ENCODE peak calls at places on chromosomes 5 and 9, in four cellular contexts. Y is HepG2, V is H1, W is K562. T is an unnamed sample.

GRCh38 chr5:53360811-53361210 is 119.6 kb upstream of the FST start:
- DNase-seq in Y (no peak), V (no peak), W (no peak), T (peak; percentile 41)

GRCh38 chr5:42617411-42617810 is 139.2 kb upstream of the CCDC152 start:
- DNase-seq in Y (no peak), V (no peak), W (no peak), T (no peak)

GRCh38 chr5:142977363-142978051 is 207.3 kb downstream of the ARHGAP26 start:
- DNase-seq in Y (no peak), V (no peak), W (no peak), T (no peak)

GRCh38 chr5:103620851-103621547 is 58.4 kb upstream of the NUDT12 start:
- DNase-seq in W (no peak), V (no peak), Y (no peak), T (no peak)

GRCh38 chr9:2726620-2727335 is 9.5 kb downstream of the KCNV2 start:
- DNase-seq in W (no peak), V (no peak), Y (no peak), T (no peak)

GRCh38 chr9:18585996-18586395 is 112.0 kb downstream of the ADAMTSL1 start:
- DNase-seq in W (no peak), Y (no peak), V (no peak), T (no peak)

GRCh38 chr9:114446036-114446435 is 58.3 kb upstream of the AKNA start:
- DNase-seq in W (no peak), Y (no peak), V (no peak), T (no peak)

GRCh38 chr5:79842006-79842881 is 148.8 kb downstream of the MTX3 start:
- DNase-seq in Y (no peak), W (no peak), V (no peak), T (no peak)

GRCh38 chr5:57445006-57445714 is 37.5 kb downstream of the ACTBL2 start:
- DNase-seq in V (no peak), W (no peak), Y (no peak), T (no peak)

GRCh38 chr9:36298566-36298965 is 40.3 kb upstream of the GNE start:
- DNase-seq in Y (no peak), V (no peak), W (no peak), T (no peak)

GRCh38 chr5:16531063-16531667 is 65.6 kb upstream of the ZNF622 start:
- DNase-seq in V (no peak), Y (no peak), W (no peak), T (no peak)

GRCh38 chr5:16529319-16529718 is 63.7 kb upstream of the ZNF622 start:
- DNase-seq in Y (no peak), V (no peak), W (no peak), T (no peak)

GRCh38 chr5:16534280-16534679 is 68.7 kb upstream of the ZNF622 start:
- DNase-seq in Y (no peak), W (no peak), V (no peak), T (no peak)

GRCh38 chr5:16528382-16528849 is 62.8 kb upstream of the ZNF622 start:
- DNase-seq in V (no peak), W (no peak), Y (no peak), T (no peak)
- TF ChIP-seq POLR2A in V (no peak), W (peak; percentile 83), Y (no peak), T (no peak)

DNA sequence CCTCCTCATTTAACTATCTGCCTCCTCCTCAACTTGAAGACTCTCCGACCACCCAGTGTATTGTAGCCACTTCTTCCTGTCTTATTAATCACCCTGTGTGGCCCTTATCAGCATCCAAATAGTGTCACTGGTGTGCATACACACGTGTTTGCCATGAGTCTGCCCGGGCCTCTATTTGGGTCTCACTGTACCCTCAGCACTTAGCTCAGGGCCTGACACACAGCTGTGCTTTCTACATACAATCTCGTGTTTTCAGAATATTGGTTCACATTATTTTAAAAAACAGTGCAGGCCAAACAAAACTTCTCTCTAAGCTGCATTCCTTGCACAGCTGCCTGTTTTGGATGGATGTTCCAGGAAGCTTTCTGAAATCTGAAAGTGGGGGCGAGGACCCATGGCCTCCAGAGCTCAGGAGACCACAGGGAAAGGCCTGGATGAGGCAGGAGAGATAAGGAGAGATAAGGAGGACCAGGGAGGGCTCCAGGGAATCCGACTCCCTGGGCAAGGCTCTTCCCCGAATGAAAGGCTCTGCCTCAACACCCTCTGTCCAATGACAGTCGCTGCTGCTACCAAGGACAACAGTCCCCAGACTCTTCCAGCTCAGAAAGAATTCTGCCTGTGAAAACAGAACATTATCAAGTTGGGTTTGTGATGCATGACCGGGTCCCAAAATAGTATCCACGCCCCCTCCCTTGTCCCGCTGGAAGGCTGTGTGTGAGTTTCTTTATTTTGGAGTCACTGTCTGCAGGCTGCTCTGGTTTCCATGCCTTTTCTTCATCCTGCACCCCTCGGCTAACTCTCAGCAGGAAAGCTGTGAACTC is 255.6 kb downstream of the NSG2 start:
- DNase-seq in W (no peak), Y (no peak), V (no peak), T (no peak)
- TF ChIP-seq PHF8 in W (no peak), Y (no peak), V (no peak), T (no peak)

DNA sequence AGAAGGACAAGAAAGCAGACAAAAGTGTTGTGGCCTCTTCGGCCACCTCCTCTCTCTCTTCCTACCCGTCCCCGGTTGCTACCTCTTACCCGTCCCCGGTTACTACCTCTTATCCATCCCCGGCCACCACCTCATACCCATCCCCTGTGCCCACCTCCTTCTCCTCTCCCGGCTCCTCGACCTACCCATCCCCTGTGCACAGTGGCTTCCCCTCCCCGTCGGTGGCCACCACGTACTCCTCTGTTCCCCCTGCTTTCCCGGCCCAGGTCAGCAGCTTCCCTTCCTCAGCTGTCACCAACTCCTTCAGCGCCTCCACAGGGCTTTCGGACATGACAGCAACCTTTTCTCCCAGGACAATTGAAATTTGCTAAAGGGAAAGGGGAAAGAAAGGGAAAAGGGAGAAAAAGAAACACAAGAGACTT is 2.4 kb downstream of the EGR1 start:
- DNase-seq in Y (no peak), V (no peak), W (no peak), T (no peak)
- TF ChIP-seq POLR2A in Y (peak; percentile 8), V (no peak), W (peak; percentile 96), T (no peak)

GRCh38 chr9:107294756-107295155 is 11.7 kb downstream of the RAD23B start:
- DNase-seq in Y (no peak), V (no peak), W (no peak), T (no peak)
- TF ChIP-seq PHF8 in Y (no peak), V (no peak), W (no peak), T (no peak)

GRCh38 chr5:151222054-151222768 is 1.7 kb downstream of the CCDC69 start:
- DNase-seq in V (no peak), Y (no peak), W (no peak), T (no peak)
- TF ChIP-seq POLR2A in V (no peak), Y (no peak), W (no peak), T (no peak)

DNA sequence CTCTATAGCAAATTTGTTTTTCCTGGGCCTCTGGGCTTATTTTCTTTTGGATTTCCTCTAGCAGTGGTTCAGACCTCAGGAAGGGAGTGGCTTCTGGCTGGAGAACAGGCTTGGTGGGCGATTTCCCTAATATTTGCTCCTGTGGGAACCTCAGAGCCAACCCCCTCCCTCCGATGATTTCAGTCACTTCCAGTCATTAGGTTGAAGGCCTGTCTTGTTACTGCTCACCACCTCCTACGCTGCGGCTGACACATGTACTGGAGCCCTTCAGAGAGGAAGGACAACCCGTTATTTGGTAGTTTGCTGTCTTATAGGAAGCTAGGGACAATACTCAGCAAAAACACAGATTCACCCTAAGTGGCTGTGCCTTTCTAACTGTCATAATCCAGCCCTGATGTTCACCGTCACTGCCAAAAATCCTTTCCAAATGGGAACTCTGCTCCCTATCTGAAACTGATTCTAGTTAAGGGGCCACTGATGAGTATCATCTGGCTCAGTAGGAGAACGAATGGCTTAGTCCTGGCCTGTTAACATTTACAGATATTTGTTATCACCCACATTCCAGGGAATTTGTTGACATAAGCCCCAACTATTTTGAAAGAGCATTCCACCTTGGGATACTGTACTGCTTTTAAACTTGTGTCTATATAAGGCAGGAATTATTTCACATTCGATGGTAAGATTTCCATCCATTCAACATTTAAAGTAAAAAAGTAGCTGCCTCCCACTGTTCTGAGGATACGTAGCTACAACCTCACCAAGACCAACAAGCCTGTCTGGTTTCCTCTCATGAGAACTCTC is 29.3 kb upstream of the ANKH start:
- DNase-seq in W (no peak), V (no peak), Y (peak; percentile 63), T (no peak)
- TF ChIP-seq PHF8 in W (no peak), V (no peak), Y (no peak), T (no peak)

DNA sequence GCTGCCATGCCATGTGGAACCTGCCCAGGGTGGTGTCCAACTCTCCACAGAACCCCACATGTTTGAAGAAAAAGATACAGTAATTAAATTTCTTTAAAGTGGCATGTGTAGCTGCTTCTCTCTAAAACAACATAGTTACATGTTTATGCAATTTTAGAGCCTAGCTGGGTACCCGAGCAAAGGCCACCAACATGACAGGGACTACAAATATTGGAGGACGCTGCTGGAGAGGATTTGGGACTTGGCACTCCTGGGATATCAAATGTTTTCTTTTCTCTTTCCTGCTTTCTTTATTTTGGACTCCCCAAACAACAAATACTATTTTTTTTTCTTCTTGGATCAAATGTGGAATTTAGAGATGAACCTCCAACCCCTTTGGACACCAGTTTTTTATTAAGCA is 256.8 kb upstream of the PCSK5 start:
- DNase-seq in V (no peak), Y (no peak), W (no peak), T (no peak)
- TF ChIP-seq POLR2A in V (no peak), Y (no peak), W (no peak), T (no peak)

GRCh38 chr9:129125478-129125877 is 14.3 kb downstream of the PTPA start:
- DNase-seq in V (no peak), Y (no peak), W (no peak), T (peak; percentile 50)
- TF ChIP-seq PHF8 in V (no peak), Y (no peak), W (no peak), T (no peak)

GRCh38 chr9:37592108-37592951 is at the start of gene TOMM5:
- DNase-seq in V (peak; percentile 50), Y (peak; percentile 87), W (peak; percentile 90), T (peak; percentile 96)
- TF ChIP-seq POLR2A in V (peak; percentile 51), Y (peak; percentile 97), W (peak; percentile 99), T (peak; percentile 96)